ENCODE peak calls at places on chromosomes 1 and 21, in ten cellular contexts. Y is activated T-helper 2 cell treated with anti-CD3 and anti-CD28 coated beads, Interferon-gamma antibody, Interleukin-2, Interleukin-4, amounts not matched to agents 10 μg/mL and 5 μg/mL and 100 μg/mL, durations not matched to agents 14 hours and 24 hours and 36 hours; A is activated CD4-positive, alpha-beta T cell treated with anti-CD3 and anti-CD28 coated beads, Interleukin-2, amount 50 U/mL, for 4 hours; M is skeletal muscle cell; F is SW480; Z is endothelial cell; G is A549; I is left lung; L is stimulated activated CD8-positive, alpha-beta memory T cell treated with anti-CD3 and anti-CD28 coated beads, Interleukin-15, amount 100 ng/mL, for 24 hours; Q is right lobe of liver. H is an unnamed sample.

GRCh38 chr1:205983925-205984725 is 19.1 kb downstream of the RAB7B start:
- DNase-seq in Y (no peak), A (no peak), M (no peak), F (peak), Z (peak), G (peak), I (peak), L (no peak), Q (peak), H (no peak)

GRCh38 chr1:76640092-76640491 is 227.2 kb upstream of the ST6GALNAC5 start:
- DNase-seq in Y (no peak), A (no peak), M (peak), F (peak), Z (no peak), G (no peak), I (no peak), L (no peak), Q (no peak), H (no peak)

GRCh38 chr21:36504067-36505058 is 24.4 kb upstream of the CLDN14 start:
- DNase-seq in Y (no peak), A (peak), M (peak), F (peak), Z (peak), G (peak), I (no peak), L (no peak), Q (no peak), H (no peak)

GRCh38 chr1:180267761-180268555 is 37.9 kb downstream of the LHX4 start:
- DNase-seq in Y (no peak), A (no peak), M (no peak), F (no peak), Z (no peak), G (no peak), I (no peak), L (no peak), Q (no peak), H (peak)

GRCh38 chr1:179930867-179931266 is 23.7 kb upstream of the CEP350 start:
- DNase-seq in Y (no peak), A (no peak), M (no peak), F (no peak), Z (no peak), G (peak), I (no peak), L (no peak), Q (no peak), H (no peak)

GRCh38 chr1:231734417-231734816 is 107.8 kb downstream of the DISC1 start:
- DNase-seq in Y (no peak), A (no peak), M (peak), F (no peak), Z (no peak), G (no peak), I (peak), L (no peak), Q (no peak), H (no peak)

GRCh38 chr1:214255509-214255908 is 25.4 kb upstream of the SMYD2 start:
- DNase-seq in Y (no peak), A (no peak), M (no peak), F (no peak), Z (no peak), G (no peak), I (no peak), L (no peak), Q (no peak), H (no peak)

GRCh38 chr1:57007472-57007871 is 41.7 kb upstream of the C8B start:
- DNase-seq in Y (no peak), A (no peak), M (no peak), F (no peak), Z (no peak), G (no peak), I (no peak), L (no peak), Q (no peak), H (no peak)

GRCh38 chr1:67586596-67586995 is 98.4 kb upstream of the GADD45A start:
- DNase-seq in Y (no peak), A (no peak), M (peak), F (no peak), Z (no peak), G (no peak), I (no peak), L (no peak), Q (no peak), H (no peak)

GRCh38 chr1:84634536-84635205 is 55.6 kb downstream of the SSX2IP start:
- DNase-seq in Y (no peak), A (no peak), M (no peak), F (no peak), Z (no peak), G (no peak), I (no peak), L (no peak), Q (no peak), H (no peak)

GRCh38 chr1:245234217-245235120 is 79.7 kb downstream of the KIF26B start:
- DNase-seq in Y (no peak), A (no peak), M (no peak), F (no peak), Z (no peak), G (no peak), I (no peak), L (no peak), Q (no peak), H (no peak)

GRCh38 chr1:1917995-1918900 is 831 bp downstream of the TMEM52 start:
- DNase-seq in Y (no peak), A (no peak), M (no peak), F (no peak), Z (peak), G (no peak), I (no peak), L (no peak), Q (no peak), H (no peak)

GRCh38 chr1:234970371-234970730 is 158.3 kb downstream of the TOMM20 start:
- DNase-seq in Y (no peak), A (no peak), M (peak), F (no peak), Z (no peak), G (no peak), I (no peak), L (no peak), Q (no peak), H (no peak)

GRCh38 chr21:26840912-26841311 is 4.3 kb downstream of the ADAMTS1 start:
- DNase-seq in Y (no peak), A (no peak), M (no peak), F (peak), Z (no peak), G (no peak), I (no peak), L (no peak), Q (no peak), H (no peak)

GRCh38 chr1:176670853-176671252 is 207.9 kb downstream of the PAPPA2 start:
- DNase-seq in Y (no peak), A (no peak), M (no peak), F (no peak), Z (no peak), G (no peak), I (no peak), L (no peak), Q (no peak), H (no peak)

GRCh38 chr1:169508432-169509338 is 22.9 kb upstream of the SLC19A2 start:
- DNase-seq in Y (no peak), A (no peak), M (no peak), F (no peak), Z (no peak), G (no peak), I (no peak), L (no peak), Q (no peak), H (no peak)

GRCh38 chr1:239742416-239743109 is 349.1 kb upstream of the FMN2 start:
- DNase-seq in Y (no peak), A (no peak), M (no peak), F (no peak), Z (no peak), G (no peak), I (no peak), L (no peak), Q (no peak), H (no peak)

GRCh38 chr1:116820362-116820761 is 66.1 kb downstream of the CD2 start:
- DNase-seq in Y (no peak), A (no peak), M (peak), F (no peak), Z (no peak), G (no peak), I (no peak), L (no peak), Q (peak), H (no peak)

GRCh38 chr1:228900099-228900965 is 165.1 kb downstream of the RHOU start:
- DNase-seq in Y (no peak), A (no peak), M (peak), F (no peak), Z (no peak), G (no peak), I (no peak), L (no peak), Q (no peak), H (no peak)

GRCh38 chr1:100036718-100037664 is 67.2 kb downstream of the SLC35A3 start:
- DNase-seq in Y (no peak), A (no peak), M (peak), F (peak), Z (no peak), G (no peak), I (no peak), L (no peak), Q (no peak), H (no peak)

GRCh38 chr1:69121708-69122107 is 446.0 kb upstream of the LRRC7 start:
- DNase-seq in Y (no peak), A (no peak), M (peak), F (no peak), Z (no peak), G (no peak), I (no peak), L (no peak), Q (no peak), H (no peak)

GRCh38 chr1:222251813-222252212 is 296.1 kb downstream of the HHIPL2 start:
- DNase-seq in Y (no peak), A (no peak), M (no peak), F (no peak), Z (no peak), G (no peak), I (no peak), L (no peak), Q (no peak), H (no peak)

GRCh38 chr1:233006582-233006981 is 56.2 kb downstream of the NTPCR start:
- DNase-seq in Y (no peak), A (no peak), M (no peak), F (no peak), Z (no peak), G (no peak), I (no peak), L (no peak), Q (no peak), H (no peak)

GRCh38 chr1:199684686-199685273 is 342.7 kb upstream of the NR5A2 start:
- DNase-seq in Y (no peak), A (no peak), M (no peak), F (peak), Z (peak), G (peak), I (no peak), L (no peak), Q (no peak), H (no peak)

GRCh38 chr1:27979151-27979858 is 19.5 kb downstream of the XKR8 start:
- DNase-seq in Y (no peak), A (no peak), M (peak), F (peak), Z (no peak), G (peak), I (no peak), L (no peak), Q (no peak), H (no peak)

GRCh38 chr1:84834419-84835064 is 58.5 kb downstream of the LPAR3 start:
- DNase-seq in Y (no peak), A (no peak), M (peak), F (peak), Z (no peak), G (no peak), I (no peak), L (no peak), Q (no peak), H (no peak)

GRCh38 chr1:223258751-223259177 is 105.2 kb downstream of the SUSD4 start:
- DNase-seq in Y (no peak), A (no peak), M (peak), F (peak), Z (no peak), G (peak), I (no peak), L (no peak), Q (no peak), H (no peak)

GRCh38 chr21:42731264-42732032 is 78.0 kb downstream of the PDE9A start:
- DNase-seq in Y (no peak), A (no peak), M (no peak), F (peak), Z (no peak), G (no peak), I (no peak), L (no peak), Q (no peak), H (no peak)

GRCh38 chr1:154768456-154769125 is 101.5 kb downstream of the KCNN3 start:
- DNase-seq in Y (no peak), A (no peak), M (no peak), F (no peak), Z (no peak), G (no peak), I (no peak), L (no peak), Q (no peak), H (no peak)

GRCh38 chr1:103949714-103950113 is 200.0 kb downstream of the AMY1C start:
- DNase-seq in Y (no peak), A (no peak), M (no peak), F (no peak), Z (no peak), G (no peak), I (no peak), L (no peak), Q (no peak), H (no peak)

GRCh38 chr1:119702384-119702783 is 9.3 kb upstream of the PHGDH start:
- DNase-seq in Y (no peak), A (no peak), M (peak), F (peak), Z (no peak), G (no peak), I (peak), L (no peak), Q (no peak), H (no peak)